ENCODE peak calls at places on chromosomes 12 and 14, in seven cellular contexts. Z is H1, T is K562, Q is SK-N-SH, Y is HCT116, X is GM12878, R is HepG2. J is an unnamed sample. For H3K9me3, the result is how much of the 10 kb centered on the place peaks cover.

GRCh38 chr12:19447386-19447785 is 8.1 kb downstream of the AEBP2 start:
- DNase-seq in X (no peak), Y (no peak), Q (no peak), R (no peak), Z (no peak), T (peak), J (no peak)

GRCh38 chr12:114812858-114813761 is 129.1 kb upstream of the TBX3 start:
- DNase-seq in T (no peak), Z (no peak), R (peak), Y (no peak), Q (no peak), X (no peak), J (no peak)

GRCh38 chr14:92651106-92651792 is 97.2 kb downstream of the LGMN start:
- DNase-seq in R (no peak), T (no peak), Y (no peak), Q (no peak), Z (no peak), X (peak), J (no peak)

GRCh38 chr12:40054554-40055226 is 51.2 kb downstream of the SLC2A13 start:
- DNase-seq in R (no peak), Z (no peak), Q (no peak), Y (no peak), T (no peak), X (no peak), J (no peak)

GRCh38 chr12:47773858-47774580 is 981 bp downstream of the SLC48A1 start:
- DNase-seq in R (no peak), X (no peak), Z (no peak), Q (peak), Y (no peak), T (peak), J (no peak)

GRCh38 chr12:5309654-5310053 is 122.3 kb upstream of the NTF3 start:
- DNase-seq in T (no peak), R (no peak), Z (no peak), Y (no peak), X (no peak), Q (peak), J (no peak)

GRCh38 chr14:51653096-51653814 is 1.5 kb downstream of the FRMD6 start:
- DNase-seq in X (no peak), T (no peak), Y (no peak), R (no peak), Q (no peak), Z (no peak), J (no peak)

GRCh38 chr12:52249511-52250047 is 16.5 kb downstream of the KRT7 start:
- DNase-seq in Z (no peak), T (no peak), Y (no peak), Q (no peak), X (no peak), R (no peak), J (no peak)

GRCh38 chr14:75459099-75459741 is 31.4 kb downstream of the JDP2 start:
- DNase-seq in R (no peak), T (no peak), Q (no peak), Z (no peak), Y (no peak), X (no peak), J (no peak)

GRCh38 chr12:40207551-40207950 is 17.2 kb upstream of the LRRK2 start:
- DNase-seq in R (no peak), X (no peak), T (no peak), Z (no peak), Q (no peak), Y (no peak), J (no peak)

GRCh38 chr14:93686313-93686712 is 102.0 kb downstream of the PRIMA1 start:
- DNase-seq in X (no peak), R (no peak), Z (no peak), Y (no peak), T (no peak), Q (no peak), J (no peak)

GRCh38 chr14:52917732-52918131 is 33.1 kb downstream of the FERMT2 start:
- DNase-seq in X (no peak), R (no peak), T (no peak), Q (no peak), Z (no peak), Y (no peak), J (no peak)

GRCh38 chr12:56007148-56007891 is 10.2 kb downstream of the SUOX start:
- DNase-seq in T (peak), X (peak), Q (peak), Y (peak), R (peak), Z (peak), J (peak)

GRCh38 chr12:133145981-133146380 is 15.6 kb downstream of the ZNF10 start:
- DNase-seq in Q (no peak), R (no peak), X (no peak), Z (no peak), T (no peak), Y (no peak), J (no peak)
- H3K9me3 ChIP-seq in Q (under half), R (half or more), X (under half), Z (half or more), T (under half), Y (under half), J (half or more)

GRCh38 chr12:92912052-92912451 is 17.0 kb downstream of the EEA1 start:
- DNase-seq in Q (no peak), X (no peak), T (no peak), Y (no peak), R (no peak), Z (no peak), J (no peak)
- TF ChIP-seq YY1 in Q (no peak), X (no peak), T (no peak), Y (no peak), R (no peak), Z (no peak), J (no peak)

DNA sequence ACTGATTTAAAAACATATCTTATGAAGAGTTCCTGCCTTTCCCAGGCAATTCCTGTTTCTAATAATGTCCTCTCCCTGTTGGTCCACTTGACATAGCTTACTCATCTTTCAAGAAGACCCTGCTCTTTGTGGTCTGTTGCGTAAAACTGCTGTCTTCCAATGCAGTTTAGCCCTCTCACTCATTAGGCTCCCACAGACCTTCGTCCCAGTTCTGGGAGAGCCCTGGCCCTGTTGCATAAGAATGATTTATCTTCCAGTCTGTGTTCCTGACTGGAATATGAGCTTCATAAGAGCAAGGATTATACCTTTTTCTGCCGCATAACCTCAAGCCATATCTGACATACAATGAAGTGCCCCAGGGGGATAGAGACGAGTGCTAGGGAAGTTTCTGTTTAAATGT is 365.9 kb upstream of the NOVA1 start:
- DNase-seq in T (no peak), X (no peak), Y (no peak), Q (no peak), Z (no peak), R (no peak), J (no peak)
- H3K9me3 ChIP-seq in T (under half), X (under half), Y (under half), Q (under half), Z (under half), R (half or more), J (under half)

DNA sequence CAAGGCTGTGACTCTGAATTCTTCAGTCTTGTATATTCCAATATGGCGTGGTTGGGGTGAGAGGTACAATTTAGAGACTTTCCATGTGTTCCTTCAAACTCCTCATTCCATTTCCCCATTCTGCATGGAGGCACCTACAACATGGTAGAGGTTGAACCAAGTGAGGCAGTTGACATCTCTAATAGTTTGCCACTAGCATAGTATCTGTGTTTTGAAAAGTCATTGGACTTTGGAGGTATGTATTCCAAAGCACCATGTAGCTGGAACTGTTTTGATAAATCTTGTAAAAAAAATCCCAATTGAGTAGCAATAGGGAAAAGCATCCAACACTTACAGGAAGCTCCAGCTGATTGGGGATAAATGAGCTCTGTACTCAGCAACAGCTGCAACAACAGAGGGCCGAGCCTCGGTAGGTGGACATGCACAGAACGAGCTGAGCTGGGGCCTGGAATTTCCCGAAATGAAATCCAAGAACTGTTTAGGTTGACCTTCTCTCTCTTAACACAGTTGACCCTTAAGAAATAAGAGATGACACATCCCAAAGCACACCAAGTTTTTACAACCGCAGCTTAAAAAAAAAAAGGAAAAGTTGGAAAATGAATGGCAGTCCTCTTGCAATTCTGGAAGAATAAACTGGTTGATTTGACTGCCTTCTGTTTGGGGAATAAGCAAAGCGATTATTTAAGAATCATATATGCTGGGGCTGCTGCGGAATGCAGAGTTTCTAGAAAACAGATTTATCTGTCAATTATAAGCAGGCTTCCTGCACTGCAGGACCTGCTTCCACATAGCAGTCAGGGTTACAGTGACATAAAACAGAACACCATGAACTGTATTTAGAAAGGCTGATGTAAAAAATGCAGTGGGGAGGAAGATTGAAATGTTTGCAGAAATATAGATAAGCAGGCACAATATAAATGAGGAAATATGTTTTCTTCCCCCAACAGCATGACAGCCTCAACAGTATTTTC is 194.6 kb upstream of the KRR1 start:
- DNase-seq in Q (peak), T (peak), R (no peak), Y (peak), X (no peak), Z (no peak), J (no peak)
- TF ChIP-seq YY1 in Q (peak), T (no peak), R (no peak), Y (no peak), X (no peak), Z (no peak), J (no peak)